ENCODE peak calls at places on chromosomes 6 and 20, in six cellular contexts. K is cardiac muscle cell, I is tibial nerve, Y is DND-41, A is Caco-2, L is IMR-90. N is an unnamed sample.

GRCh38 chr6:118843685-118844390 is 50.1 kb upstream of the ASF1A start:
- DNase-seq in Y (no peak), L (peak; percentile 34), K (no peak), A (no peak), I (no peak), N (peak; percentile 57)

GRCh38 chr6:21664263-21665081 is 70.9 kb downstream of the SOX4 start:
- DNase-seq in L (no peak), A (no peak), Y (no peak), K (peak; percentile 24), I (no peak), N (peak; percentile 30)

GRCh38 chr20:40643891-40644290 is 45.1 kb downstream of the MAFB start:
- DNase-seq in L (no peak), K (no peak), Y (no peak), A (no peak), I (no peak), N (no peak)

GRCh38 chr6:113271437-113271836 is 585.7 kb upstream of the MARCKS start:
- DNase-seq in Y (no peak), L (no peak), I (peak; percentile 51), A (no peak), K (no peak), N (no peak)

GRCh38 chr20:32858189-32858588 is 534 bp upstream of the EFCAB8 start:
- DNase-seq in A (peak; percentile 26), K (no peak), I (no peak), L (no peak), Y (no peak), N (no peak)

GRCh38 chr6:150567360-150567759 is 32.3 kb upstream of the PLEKHG1 start:
- DNase-seq in Y (no peak), I (no peak), K (peak; percentile 73), A (no peak), L (no peak), N (no peak)

GRCh38 chr6:149235130-149235561 is 82.4 kb upstream of the TAB2 start:
- DNase-seq in I (peak; percentile 48), K (no peak), A (no peak), Y (no peak), L (peak; percentile 90), N (peak; percentile 55)

GRCh38 chr20:2342243-2342642 is 38.5 kb upstream of the TGM6 start:
- DNase-seq in L (no peak), K (no peak), Y (no peak), I (no peak), A (no peak), N (no peak)

GRCh38 chr20:14561733-14562132 is 224.3 kb upstream of the FLRT3 start:
- DNase-seq in A (no peak), K (no peak), I (no peak), L (peak; percentile 78), Y (no peak), N (no peak)
- TF ChIP-seq CTCF in A (no peak), K (no peak), I (no peak), L (peak; percentile 48), Y (no peak), N (no peak)

DNA sequence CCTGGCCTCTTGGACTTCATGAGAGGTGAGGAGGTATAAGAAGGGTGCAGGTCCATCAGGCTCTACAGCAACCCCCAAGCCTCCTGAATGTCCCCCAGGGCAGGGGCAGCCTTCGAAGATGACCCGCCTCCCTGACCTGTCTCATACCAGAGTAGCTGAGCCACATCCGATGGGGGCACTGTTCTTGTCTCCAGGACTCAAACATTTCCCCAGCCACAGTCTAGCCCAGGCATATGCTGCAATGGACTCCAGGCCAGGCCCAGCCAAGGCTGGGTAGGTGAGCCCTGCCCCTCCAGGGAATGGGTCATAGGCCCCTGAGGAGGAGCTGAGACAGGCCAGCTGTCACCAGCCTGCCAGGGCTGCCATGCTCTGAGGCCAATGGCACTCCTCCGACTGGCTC is 65.3 kb downstream of the BANF2 start:
- DNase-seq in L (no peak), Y (no peak), K (no peak), I (no peak), A (no peak), N (no peak)
- TF ChIP-seq CTCF in L (no peak), Y (no peak), K (no peak), I (no peak), A (no peak), N (no peak)

DNA sequence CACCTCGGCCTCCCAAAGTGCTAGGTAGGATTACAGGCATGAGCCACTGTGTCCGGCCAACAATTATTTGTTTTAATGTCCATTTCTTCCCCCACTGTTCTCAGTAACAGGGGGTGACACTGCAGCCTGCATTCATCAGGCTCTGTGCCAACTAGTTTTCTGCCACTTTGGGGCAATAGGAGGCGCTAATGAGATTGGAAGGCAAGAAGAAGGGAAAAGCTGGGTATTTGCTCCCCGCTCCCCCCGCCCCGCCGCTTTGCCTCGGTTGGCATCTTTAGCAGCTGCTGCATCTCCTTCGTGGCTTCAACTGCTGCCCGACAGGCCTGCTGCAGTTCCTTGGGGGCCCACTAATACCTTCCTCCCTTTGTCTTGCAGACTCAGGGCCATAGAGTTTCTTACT is 35.0 kb upstream of the MDGA1 start:
- DNase-seq in A (no peak), Y (no peak), I (no peak), K (no peak), L (no peak), N (no peak)
- TF ChIP-seq CTCF in A (no peak), Y (peak; percentile 28), I (no peak), K (peak; percentile 17), L (no peak), N (no peak)

DNA sequence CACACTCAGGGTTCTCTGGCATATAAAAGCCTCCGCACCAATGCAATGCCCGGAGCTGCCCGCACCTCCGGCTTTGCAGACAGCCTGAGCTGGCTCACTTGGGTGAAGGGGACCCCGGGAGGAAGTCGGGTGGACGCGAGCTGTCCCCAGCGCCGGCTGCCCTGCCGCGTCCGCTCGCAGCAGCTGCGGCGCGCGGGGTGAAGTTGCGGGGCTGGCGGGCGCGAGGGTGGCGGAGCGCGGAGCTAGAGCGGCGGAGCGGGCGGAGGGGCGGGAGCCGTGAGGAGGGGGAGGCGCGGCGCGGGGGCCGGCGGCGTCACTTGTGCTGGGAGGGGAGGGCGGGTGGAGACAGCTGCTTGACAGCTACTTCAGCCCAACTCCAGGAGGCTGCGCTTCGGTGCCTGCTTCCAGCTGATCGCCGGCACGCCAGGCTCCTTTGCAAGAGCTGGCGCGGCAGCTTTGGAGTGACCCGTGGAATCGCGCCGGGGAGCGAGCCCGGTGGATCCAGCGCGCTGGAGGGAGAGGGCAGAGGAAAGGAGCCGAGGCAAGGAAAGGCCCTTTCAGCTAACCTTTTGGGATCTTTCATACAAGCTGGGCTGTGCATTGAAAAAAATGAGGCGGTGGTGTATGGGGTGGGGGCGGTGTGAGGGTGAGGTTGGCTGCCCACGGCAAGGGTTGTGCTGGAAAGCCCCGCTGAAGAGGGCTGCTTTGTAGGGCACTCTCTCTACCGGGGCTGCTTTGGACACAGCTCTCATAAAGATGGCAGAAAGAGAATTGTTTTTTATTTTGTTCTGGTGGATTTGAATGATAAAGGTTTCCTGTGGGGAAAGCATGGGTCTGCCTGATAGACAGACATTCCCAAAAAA is 24.7 kb downstream of the RIPOR2 start:
- DNase-seq in Y (no peak), A (peak; percentile 44), L (peak; percentile 65), I (peak; percentile 42), K (peak; percentile 85), N (peak; percentile 56)
- TF ChIP-seq CTCF in Y (no peak), A (no peak), L (no peak), I (no peak), K (no peak), N (no peak)

GRCh38 chr6:16295471-16295870 is 57.1 kb downstream of the GMPR start:
- DNase-seq in I (no peak), K (no peak), Y (no peak), A (no peak), L (no peak), N (no peak)

GRCh38 chr6:16296061-16296670 is 57.8 kb downstream of the GMPR start:
- DNase-seq in K (no peak), A (no peak), Y (no peak), I (no peak), L (no peak), N (no peak)

GRCh38 chr6:16292942-16293341 is 54.6 kb downstream of the GMPR start:
- DNase-seq in Y (no peak), K (no peak), I (no peak), L (no peak), A (no peak), N (no peak)

GRCh38 chr6:16295060-16295459 is 56.7 kb downstream of the GMPR start:
- DNase-seq in K (no peak), Y (no peak), I (no peak), L (no peak), A (no peak), N (no peak)

DNA sequence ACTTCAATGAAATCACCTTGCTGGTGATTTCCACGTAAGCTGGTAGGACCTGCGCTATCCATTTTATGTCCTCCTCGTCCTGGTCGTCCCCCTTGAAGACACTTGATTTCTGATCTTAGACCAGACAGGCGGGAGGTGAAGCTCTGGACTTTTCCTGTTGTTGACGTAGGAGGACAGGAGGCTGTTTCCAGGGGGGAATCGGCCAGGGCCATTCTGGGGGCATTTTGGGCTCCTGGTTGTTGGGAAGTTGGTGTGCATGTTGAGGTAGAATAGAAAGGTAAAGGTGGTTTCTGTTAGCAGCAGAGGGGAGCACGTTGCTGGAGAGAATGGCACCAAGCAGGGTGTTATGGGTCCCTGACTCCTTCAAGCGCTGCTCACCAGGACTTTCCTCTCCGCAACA is 56.0 kb downstream of the GMPR start:
- DNase-seq in I (no peak), A (no peak), Y (no peak), L (no peak), K (no peak), N (no peak)
- TF ChIP-seq CTCF in I (no peak), A (no peak), Y (no peak), L (no peak), K (no peak), N (no peak)

DNA sequence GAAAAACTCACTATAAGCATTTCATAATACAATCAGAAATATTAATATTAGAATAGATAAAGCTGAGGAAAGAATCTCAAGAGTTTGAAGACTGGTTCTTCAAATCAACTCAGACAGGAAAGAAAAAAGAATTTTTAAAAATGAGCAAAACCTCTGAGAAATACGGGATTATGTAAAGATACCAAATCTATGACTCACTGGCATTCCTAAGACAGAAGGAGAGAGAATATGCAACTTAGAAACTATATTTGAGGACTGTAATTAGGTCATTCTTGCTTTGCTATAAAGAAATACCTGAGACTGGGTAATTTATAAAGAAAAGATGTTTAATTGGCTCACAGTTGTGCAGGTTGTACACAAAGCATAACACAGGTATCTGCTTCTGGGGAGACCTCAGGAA is 665.1 kb downstream of the RNF144B start:
- DNase-seq in L (no peak), A (no peak), K (no peak), Y (no peak), I (no peak), N (no peak)
- TF ChIP-seq CTCF in L (no peak), A (no peak), K (no peak), Y (no peak), I (no peak), N (no peak)

DNA sequence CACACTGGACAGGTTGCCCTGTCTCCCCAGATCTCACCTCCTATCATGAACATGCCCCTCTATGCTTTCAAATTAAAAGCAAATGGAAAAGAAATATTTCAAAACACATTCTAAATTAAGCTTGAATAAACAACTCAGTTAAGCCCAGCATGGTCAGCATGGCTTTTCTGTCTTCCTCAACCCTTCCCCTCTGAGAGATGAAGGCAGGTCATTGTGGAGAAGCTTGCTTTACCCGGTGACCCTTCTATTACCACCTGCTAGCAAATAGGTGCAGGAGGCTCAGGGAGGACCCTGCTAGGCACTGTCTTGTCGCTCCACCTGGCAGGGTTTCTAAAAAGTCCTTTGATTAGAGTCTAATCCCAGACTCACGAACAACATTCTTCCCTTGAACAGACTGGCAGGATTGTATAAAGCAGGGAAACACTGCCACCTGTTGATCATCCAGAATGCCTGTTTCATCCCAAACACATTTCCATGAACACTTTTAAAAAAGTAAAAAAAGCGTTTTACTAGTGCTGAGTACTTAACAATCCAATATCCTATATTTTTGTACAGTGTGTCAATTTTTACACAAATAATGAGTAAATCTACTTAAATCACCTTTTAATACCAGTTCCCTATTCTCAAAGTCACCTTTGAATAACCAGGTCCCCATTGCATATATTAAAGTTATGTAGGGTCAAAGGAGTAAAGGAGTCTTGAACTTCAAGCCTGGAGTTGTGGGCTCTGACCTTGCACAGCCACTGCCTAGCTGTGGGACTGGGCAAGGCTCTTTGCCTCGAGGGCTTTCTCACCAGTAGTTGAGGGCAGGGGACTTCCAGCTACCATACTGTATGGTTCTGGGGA is 75.5 kb downstream of the GPR6 start:
- DNase-seq in L (peak; percentile 68), Y (peak; percentile 23), I (peak; percentile 25), A (no peak), K (peak; percentile 62), N (peak; percentile 40)
- TF ChIP-seq CTCF in L (peak; percentile 91), Y (peak; percentile 78), I (peak; percentile 66), A (peak; percentile 67), K (peak; percentile 78), N (peak; percentile 46)

N was measured in GM20000.